ENCODE peak calls at places on chromosomes 6 and 20, in seven cellular contexts. I is tibial artery; G is heart right ventricle; T is CD8-positive, alpha-beta T cell; U is left ventricle myocardium inferior; A is lung; C is OCI-LY7. J is an unnamed sample.

GRCh38 chr20:2109425-2110210 is 8.0 kb downstream of the STK35 start:
- DNase-seq in I (peak), G (peak), T (no peak), U (peak), A (no peak), C (no peak), J (no peak)

GRCh38 chr6:14055541-14055940 is 62.0 kb upstream of the CD83 start:
- DNase-seq in I (no peak), G (no peak), T (no peak), U (no peak), A (no peak), C (no peak), J (no peak)

GRCh38 chr6:45442716-45443115 is 65.0 kb upstream of the SUPT3H start:
- DNase-seq in I (no peak), G (no peak), T (no peak), U (no peak), A (no peak), C (no peak), J (no peak)

GRCh38 chr6:73460044-73460443 is 1.5 kb upstream of the MTO1 start:
- DNase-seq in I (no peak), G (no peak), T (no peak), U (no peak), A (no peak), C (no peak), J (peak)

GRCh38 chr20:46099491-46100287 is 9.9 kb upstream of the NCOA5 start:
- DNase-seq in I (no peak), G (peak), T (no peak), U (peak), A (no peak), C (peak), J (peak)

GRCh38 chr6:84003140-84003539 is 30.4 kb upstream of the MRAP2 start:
- DNase-seq in I (no peak), G (no peak), T (no peak), U (no peak), A (no peak), C (no peak), J (no peak)

GRCh38 chr6:16450821-16451220 is 212.4 kb downstream of the GMPR start:
- DNase-seq in I (no peak), G (no peak), T (no peak), U (no peak), A (no peak), C (no peak), J (no peak)

GRCh38 chr6:50264995-50265571 is 215.4 kb upstream of the DEFB112 start:
- DNase-seq in I (no peak), G (no peak), T (no peak), U (no peak), A (no peak), C (no peak), J (no peak)

GRCh38 chr20:37849169-37849568 is 53.8 kb upstream of the VSTM2L start:
- DNase-seq in I (peak), G (no peak), T (no peak), U (no peak), A (no peak), C (no peak), J (no peak)

GRCh38 chr6:102907181-102907580 is 1513.7 kb downstream of the GRIK2 start:
- DNase-seq in I (no peak), G (no peak), T (no peak), U (no peak), A (no peak), C (no peak), J (no peak)

GRCh38 chr6:41625442-41625841 is 12.8 kb upstream of the MDFI start:
- DNase-seq in I (peak), G (peak), T (no peak), U (peak), A (no peak), C (peak), J (no peak)

GRCh38 chr6:1404066-1404712 is 14.8 kb downstream of the FOXF2 start:
- DNase-seq in I (no peak), G (no peak), T (no peak), U (no peak), A (no peak), C (no peak), J (no peak)

GRCh38 chr6:31473244-31473643 is 24.7 kb upstream of the MICB start:
- DNase-seq in I (no peak), G (no peak), T (no peak), U (no peak), A (no peak), C (no peak), J (no peak)

GRCh38 chr20:32820698-32821378 is 1.1 kb downstream of the MAPRE1 start:
- DNase-seq in I (no peak), G (no peak), T (no peak), U (no peak), A (no peak), C (peak), J (no peak)

GRCh38 chr6:37990762-37991525 is 171.4 kb downstream of the ZFAND3 start:
- DNase-seq in I (no peak), G (no peak), T (no peak), U (no peak), A (no peak), C (no peak), J (no peak)

GRCh38 chr6:46983007-46983411 is 59.1 kb downstream of the ADGRF1 start:
- DNase-seq in I (no peak), G (no peak), T (no peak), U (no peak), A (no peak), C (no peak), J (no peak)

GRCh38 chr6:167956983-167957492 is 40.4 kb upstream of the KIF25 start:
- DNase-seq in I (no peak), G (no peak), T (no peak), U (no peak), A (no peak), C (no peak), J (no peak)

GRCh38 chr6:28968476-28968875 is 36.6 kb downstream of the ZNF311 start:
- DNase-seq in I (no peak), G (no peak), T (no peak), U (no peak), A (no peak), C (no peak), J (no peak)

GRCh38 chr20:24497851-24498250 is 28.4 kb downstream of the SYNDIG1 start:
- DNase-seq in I (no peak), G (no peak), T (no peak), U (no peak), A (no peak), C (no peak), J (no peak)

GRCh38 chr6:92047886-92048285 is 1371.5 kb downstream of the EPHA7 start:
- DNase-seq in I (no peak), G (no peak), T (no peak), U (no peak), A (no peak), C (no peak), J (no peak)

GRCh38 chr6:145148392-145149175 is 586.7 kb downstream of the EPM2A start:
- DNase-seq in I (no peak), G (peak), T (no peak), U (no peak), A (peak), C (no peak), J (no peak)

DNA sequence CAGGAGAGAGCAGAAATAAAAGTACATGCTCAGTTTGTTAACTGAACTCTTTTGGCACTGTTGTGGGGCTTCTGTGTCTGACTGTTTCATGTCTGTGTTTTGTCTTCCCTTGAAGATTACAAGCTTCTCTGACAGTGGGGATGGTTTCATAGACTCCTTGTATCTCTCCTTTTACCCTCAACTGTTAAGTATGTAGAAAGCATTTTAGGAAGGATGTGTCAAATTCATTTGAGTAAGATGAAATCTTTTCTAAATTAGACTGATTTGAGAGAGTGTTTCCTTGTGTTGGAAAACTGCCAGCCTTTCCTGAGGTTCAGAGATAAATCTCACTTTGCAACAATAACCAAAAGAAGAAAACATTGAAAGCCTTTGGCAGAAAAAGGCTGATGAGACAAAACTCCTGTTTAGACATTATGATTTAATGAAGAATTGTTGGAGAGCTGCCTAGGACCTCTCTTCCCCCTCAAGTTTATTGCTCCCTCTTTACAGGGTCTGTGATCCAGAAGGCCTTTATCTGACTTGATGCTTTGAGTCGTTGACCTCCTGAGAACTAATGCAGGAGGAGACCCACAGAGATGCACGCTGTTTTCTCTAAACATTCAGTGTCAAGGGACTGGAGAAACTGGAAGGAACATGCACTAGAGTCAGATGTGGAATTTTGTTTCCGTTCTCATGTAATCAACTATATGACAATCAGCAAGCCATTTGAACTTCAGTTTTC is 68.3 kb downstream of the ANKS1A start:
- DNase-seq in I (no peak), G (no peak), T (no peak), U (no peak), A (no peak), C (no peak), J (no peak)
- H3K27ac ChIP-seq in I (no peak), G (peak), T (no peak), U (peak), A (no peak), C (no peak), J (no peak)

GRCh38 chr20:31676534-31677030 is 38.9 kb downstream of the COX4I2 start:
- DNase-seq in I (no peak), G (no peak), T (no peak), U (no peak), A (no peak), C (no peak), J (no peak)
- H3K27ac ChIP-seq in I (peak), G (peak), T (peak), U (peak), A (peak), C (peak), J (peak)

GRCh38 chr6:22205266-22205665 is 91.6 kb downstream of the PRL start:
- DNase-seq in I (no peak), G (no peak), T (no peak), U (no peak), A (no peak), C (no peak), J (no peak)

DNA sequence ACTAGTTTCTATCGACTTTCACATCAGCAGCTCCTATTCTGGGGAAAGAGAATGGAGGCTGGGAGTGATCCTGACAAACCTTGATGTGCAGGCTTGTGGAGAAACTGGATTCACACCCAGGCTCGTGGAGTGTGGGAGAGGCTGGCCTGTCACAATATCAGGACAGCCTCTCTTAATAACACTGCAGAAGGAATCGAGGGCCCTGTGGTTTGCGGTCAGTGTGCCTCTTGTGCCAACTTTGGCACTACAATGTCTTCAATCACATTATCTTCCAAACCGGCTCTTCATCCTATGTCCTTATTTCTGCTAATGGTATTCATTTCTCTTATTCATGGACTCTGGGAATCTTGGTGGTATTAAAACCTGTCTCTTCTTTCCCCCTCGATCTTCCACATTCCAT is 92.7 kb downstream of the PRL start:
- DNase-seq in I (no peak), G (no peak), T (no peak), U (no peak), A (no peak), C (no peak), J (no peak)
- H3K27ac ChIP-seq in I (no peak), G (no peak), T (no peak), U (no peak), A (no peak), C (no peak), J (no peak)

GRCh38 chr6:62819640-62820039 is 391.6 kb upstream of the FKBP1C start:
- DNase-seq in I (no peak), G (no peak), T (no peak), U (no peak), A (no peak), C (no peak), J (no peak)
- H3K27ac ChIP-seq in I (no peak), G (no peak), T (no peak), U (no peak), A (no peak), C (no peak), J (no peak)

GRCh38 chr20:36548006-36548315 is 6.6 kb downstream of the MYL9 start:
- DNase-seq in I (peak), G (no peak), T (no peak), U (no peak), A (no peak), C (peak), J (no peak)

GRCh38 chr20:36548704-36549627 is 7.6 kb downstream of the MYL9 start:
- DNase-seq in I (peak), G (no peak), T (no peak), U (no peak), A (no peak), C (no peak), J (no peak)

GRCh38 chr20:36549628-36549941 is 8.3 kb downstream of the MYL9 start:
- DNase-seq in I (no peak), G (no peak), T (no peak), U (no peak), A (no peak), C (no peak), J (no peak)

GRCh38 chr20:36550797-36551299 is 9.5 kb downstream of the MYL9 start:
- DNase-seq in I (peak), G (no peak), T (no peak), U (no peak), A (no peak), C (no peak), J (no peak)

DNA sequence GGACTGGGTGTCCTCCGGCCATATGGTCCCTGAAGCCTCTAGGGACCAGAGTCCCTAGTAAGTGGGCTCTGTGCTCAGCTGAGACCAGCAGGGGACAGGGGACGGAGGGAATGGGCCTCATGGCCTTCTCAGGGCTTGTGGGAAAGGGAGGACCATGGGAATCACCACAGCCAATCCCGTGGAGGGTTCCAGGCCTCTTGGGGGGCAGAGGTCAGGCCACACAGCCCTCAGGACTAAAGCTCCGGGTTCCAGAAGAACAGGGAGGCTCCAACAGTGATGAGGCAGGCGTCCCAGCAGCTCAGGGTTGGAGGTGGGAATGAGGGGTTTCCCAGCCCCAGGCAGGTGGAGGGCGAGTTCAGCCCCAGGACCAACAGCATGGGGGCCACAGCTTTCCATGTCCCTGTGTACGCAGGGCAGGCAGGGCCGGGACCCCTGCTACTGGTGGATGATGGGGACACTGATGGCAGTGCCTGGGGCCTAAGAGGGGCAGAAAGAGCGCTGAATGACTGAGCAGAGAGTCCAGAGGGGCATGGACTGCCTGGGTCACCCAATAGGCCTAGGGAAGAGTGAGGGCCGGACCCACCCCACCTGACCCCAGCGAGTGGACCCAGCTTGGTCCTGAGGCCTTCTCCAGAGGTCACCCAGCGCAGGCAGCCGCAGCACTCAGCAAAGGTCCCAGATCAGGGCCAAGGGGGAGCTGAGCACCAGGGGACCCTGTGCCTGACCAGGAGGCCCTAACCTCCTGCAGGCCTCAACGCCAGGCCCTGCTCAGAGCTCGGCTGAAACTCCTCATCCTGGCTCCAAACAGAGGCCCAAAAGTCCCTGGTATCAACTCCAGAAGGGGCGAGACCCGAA is 8.8 kb downstream of the MYL9 start:
- DNase-seq in I (peak), G (peak), T (no peak), U (peak), A (no peak), C (no peak), J (no peak)
- H3K27ac ChIP-seq in I (peak), G (peak), T (no peak), U (peak), A (peak), C (no peak), J (no peak)